ENCODE peak calls at places on chromosomes 7 and 10, in four cellular contexts. D is stimulated activated CD8-positive, alpha-beta memory T cell treated with anti-CD3 and anti-CD28 coated beads, Interleukin-15, amount 100 ng/mL, for 1 hour; E is astrocyte of the hippocampus; C is brain microvascular endothelial cell. T is an unnamed sample.

GRCh38 chr10:52729259-52730104 is 43.1 kb downstream of the MBL2 start:
- DNase-seq in D (no peak), E (peak), C (no peak), T (no peak)

GRCh38 chr7:99268361-99268908 is 4.2 kb upstream of the MYH16 start:
- DNase-seq in D (no peak), E (no peak), C (no peak), T (peak)

GRCh38 chr10:44950326-44951225 is 9.0 kb upstream of the RASSF4 start:
- DNase-seq in D (no peak), E (no peak), C (no peak), T (no peak)

GRCh38 chr7:24755541-24756416 is 1.5 kb downstream of the GSDME start:
- DNase-seq in D (no peak), E (peak), C (peak), T (peak)

GRCh38 chr7:46774515-46774914 is 807.4 kb downstream of the TNS3 start:
- DNase-seq in D (no peak), E (no peak), C (no peak), T (no peak)

GRCh38 chr10:12806228-12807095 is 195.1 kb downstream of the CCDC3 start:
- DNase-seq in D (no peak), E (no peak), C (no peak), T (no peak)

GRCh38 chr7:103637080-103637479 is 191.1 kb upstream of the SLC26A5 start:
- DNase-seq in D (no peak), E (peak), C (peak), T (peak)

GRCh38 chr10:52776471-52776903 is 3.9 kb upstream of the MBL2 start:
- DNase-seq in D (no peak), E (no peak), C (no peak), T (no peak)

GRCh38 chr10:5529702-5530411 is 5.1 kb downstream of the CALML3 start:
- DNase-seq in D (no peak), E (no peak), C (no peak), T (no peak)

GRCh38 chr10:48872234-48872633 is 67.4 kb downstream of the LRRC18 start:
- DNase-seq in D (no peak), E (no peak), C (no peak), T (no peak)

GRCh38 chr10:110354322-110354766 is 49.6 kb upstream of the SMNDC1 start:
- DNase-seq in D (peak), E (peak), C (peak), T (peak)

GRCh38 chr10:106707657-106708056 is 456.8 kb downstream of the SORCS1 start:
- DNase-seq in D (no peak), E (no peak), C (no peak), T (no peak)

GRCh38 chr7:134698481-134698880 is 51.8 kb downstream of the BPGM start:
- DNase-seq in D (no peak), E (no peak), C (no peak), T (no peak)

GRCh38 chr10:37960738-37961137 is 15.7 kb downstream of the ZNF25 start:
- DNase-seq in D (no peak), E (peak), C (no peak), T (no peak)

GRCh38 chr7:3937564-3937963 is 636.5 kb downstream of the SDK1 start:
- DNase-seq in D (no peak), E (no peak), C (no peak), T (no peak)

GRCh38 chr10:78408011-78408410 is 374.3 kb downstream of the RPS24 start:
- DNase-seq in D (no peak), E (no peak), C (no peak), T (no peak)

GRCh38 chr7:117781707-117782106 is 91.5 kb downstream of the CTTNBP2 start:
- DNase-seq in D (no peak), E (no peak), C (peak), T (no peak)

GRCh38 chr7:75662579-75663301 is 76.0 kb downstream of the HIP1 start:
- DNase-seq in D (no peak), E (no peak), C (no peak), T (no peak)

GRCh38 chr7:17369686-17370426 is 71.4 kb downstream of the AHR start:
- DNase-seq in D (no peak), E (peak), C (peak), T (peak)

GRCh38 chr7:146791344-146792300 is 675.0 kb downstream of the CNTNAP2 start:
- DNase-seq in D (no peak), E (peak), C (no peak), T (no peak)

GRCh38 chr10:29257106-29257783 is 31.6 kb upstream of the LYZL1 start:
- DNase-seq in D (no peak), E (peak), C (peak), T (peak)